ENCODE peak calls at places on chromosomes 6 and 20, in four cellular contexts. F is GM20000, H is NCI-H748 treated with DMSO at 0.1 percent for 48 hours, O is G401. S is an unnamed sample.

GRCh38 chr6:11277275-11278206 is 45.1 kb upstream of the NEDD9 start:
- DNase-seq in F (peak), H (no peak), O (peak), S (peak)

GRCh38 chr6:157603314-157603940 is 219.6 kb upstream of the SNX9 start:
- DNase-seq in F (no peak), H (no peak), O (no peak), S (no peak)

GRCh38 chr20:41047975-41048305 is 19.3 kb downstream of the TOP1 start:
- DNase-seq in F (peak), H (no peak), O (no peak), S (no peak)

GRCh38 chr6:126156973-126157372 is 170.6 kb downstream of the TRMT11 start:
- DNase-seq in F (peak), H (no peak), O (no peak), S (no peak)

GRCh38 chr20:24698189-24698588 is 228.8 kb downstream of the SYNDIG1 start:
- DNase-seq in F (no peak), H (no peak), O (no peak), S (no peak)

GRCh38 chr6:151067684-151068596 is 171.8 kb upstream of the AKAP12 start:
- DNase-seq in F (no peak), H (peak), O (peak), S (no peak)

GRCh38 chr20:61980647-61981583 is 84.8 kb downstream of the TAF4 start:
- DNase-seq in F (no peak), H (no peak), O (peak), S (no peak)

GRCh38 chr6:25178336-25178735 is 100.8 kb upstream of the CARMIL1 start:
- DNase-seq in F (no peak), H (no peak), O (no peak), S (no peak)

GRCh38 chr20:33488201-33488600 is 1.7 kb upstream of the CBFA2T2 start:
- DNase-seq in F (no peak), H (no peak), O (no peak), S (no peak)

GRCh38 chr20:57656821-57657536 is 36.8 kb upstream of the ZBP1 start:
- DNase-seq in F (no peak), H (no peak), O (no peak), S (no peak)

GRCh38 chr6:134766497-134766896 is 183.4 kb downstream of the ALDH8A1 start:
- DNase-seq in F (no peak), H (no peak), O (no peak), S (no peak)

GRCh38 chr20:14581731-14582130 is 244.3 kb upstream of the FLRT3 start:
- DNase-seq in F (no peak), H (no peak), O (no peak), S (no peak)

GRCh38 chr6:144321839-144322591 is 36.9 kb downstream of the UTRN start:
- DNase-seq in F (no peak), H (no peak), O (no peak), S (no peak)

GRCh38 chr20:47809161-47809560 is 23.9 kb upstream of the SULF2 start:
- DNase-seq in F (no peak), H (no peak), O (no peak), S (no peak)

GRCh38 chr6:106055442-106055975 is 30.6 kb upstream of the PRDM1 start:
- DNase-seq in F (no peak), H (no peak), O (no peak), S (no peak)

GRCh38 chr20:21019831-21020655 is 86.1 kb downstream of the LINC00237 start:
- DNase-seq in F (no peak), H (no peak), O (no peak), S (no peak)

GRCh38 chr6:4355241-4355640 is 219.9 kb upstream of the ECI2 start:
- DNase-seq in F (no peak), H (no peak), O (no peak), S (no peak)

GRCh38 chr6:3226422-3227362 is 761 bp downstream of the TUBB2B start:
- DNase-seq in F (peak), H (peak), O (no peak), S (peak)